ENCODE peak calls at places on chromosomes 7 and 10, in ten cellular contexts. C, F, R, V, S, M, D, U, N and Z are unnamed samples.

GRCh38 chr7:22302951-22303423 is 54.0 kb downstream of the RAPGEF5 start:
- DNase-seq in C (no peak), F (no peak), R (no peak), V (no peak), S (no peak), M (no peak), D (no peak), U (no peak), N (no peak), Z (no peak)

GRCh38 chr10:78362406-78363022 is 328.9 kb downstream of the RPS24 start:
- DNase-seq in C (no peak), F (peak; percentile 4), R (no peak), V (no peak), S (no peak), M (no peak), D (no peak), U (no peak), N (no peak), Z (no peak)

GRCh38 chr7:389911-390601 is 100.1 kb downstream of the FOXL3 start:
- DNase-seq in C (no peak), F (no peak), R (peak; percentile 1), V (peak; percentile 19), S (no peak), M (no peak), D (no peak), U (no peak), N (no peak), Z (no peak)

GRCh38 chr7:151310578-151310977 is 31.0 kb upstream of the NUB1 start:
- DNase-seq in C (no peak), F (no peak), R (no peak), V (no peak), S (no peak), M (peak; percentile 13), D (peak; percentile 46), U (no peak), N (no peak), Z (no peak)

GRCh38 chr7:155598810-155599210 is 45.7 kb upstream of the RBM33 start:
- DNase-seq in C (peak; percentile 82), F (peak; percentile 72), R (peak; percentile 89), V (peak; percentile 91), S (peak; percentile 87), M (peak; percentile 59), D (peak; percentile 70), U (peak; percentile 79), N (peak; percentile 74), Z (peak; percentile 77)

GRCh38 chr7:39749177-39749576 is 125.8 kb downstream of the RALA start:
- DNase-seq in C (no peak), F (peak; percentile 5), R (no peak), V (no peak), S (no peak), M (peak; percentile 88), D (no peak), U (no peak), N (no peak), Z (no peak)

GRCh38 chr7:5525271-5526189 is 101.9 kb upstream of the TNRC18 start:
- DNase-seq in C (no peak), F (no peak), R (no peak), V (peak; percentile 29), S (peak; percentile 53), M (peak; percentile 54), D (peak; percentile 74), U (no peak), N (no peak), Z (no peak)

GRCh38 chr10:114626841-114627240 is 31.2 kb downstream of the ABLIM1 start:
- DNase-seq in C (no peak), F (no peak), R (no peak), V (no peak), S (no peak), M (peak; percentile 38), D (no peak), U (no peak), N (no peak), Z (no peak)

GRCh38 chr10:2933041-2933440 is 134.3 kb upstream of the PFKP start:
- DNase-seq in C (no peak), F (no peak), R (no peak), V (no peak), S (no peak), M (no peak), D (no peak), U (no peak), N (no peak), Z (no peak)

GRCh38 chr7:50721661-50722259 is 60.9 kb downstream of the GRB10 start:
- DNase-seq in C (no peak), F (no peak), R (no peak), V (peak; percentile 45), S (no peak), M (no peak), D (no peak), U (no peak), N (no peak), Z (no peak)

GRCh38 chr10:78248651-78249464 is 215.2 kb downstream of the RPS24 start:
- DNase-seq in C (no peak), F (no peak), R (peak; percentile 63), V (peak; percentile 20), S (no peak), M (peak; percentile 82), D (no peak), U (no peak), N (no peak), Z (no peak)

DNA sequence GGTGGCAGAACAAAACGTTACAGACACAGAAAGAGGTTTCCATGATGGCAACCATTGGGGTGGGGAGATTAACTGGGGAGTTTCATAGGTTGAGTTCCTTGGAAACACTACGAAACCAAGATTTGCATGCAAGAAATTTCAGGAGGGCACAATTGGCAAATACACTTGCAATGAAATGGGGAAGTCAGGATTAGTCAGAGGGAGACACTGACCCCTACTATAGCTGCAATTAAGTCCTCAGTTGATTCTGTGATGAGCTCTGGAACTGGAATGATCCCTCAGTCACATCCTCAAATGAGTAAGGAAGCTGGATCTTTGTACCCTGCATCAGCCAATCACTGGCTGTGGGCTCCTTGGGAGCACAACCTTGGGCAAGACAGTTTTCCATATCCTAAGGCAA is 22.1 kb downstream of the CPEB3 start:
- DNase-seq in C (no peak), F (no peak), R (no peak), V (no peak), S (no peak), M (no peak), D (no peak), U (no peak), N (no peak), Z (no peak)
- TF ChIP-seq CTCF in C (no peak), F (no peak), R (no peak), V (no peak), S (no peak), M (no peak), D (no peak), U (no peak), N (no peak), Z (no peak)

GRCh38 chr7:55774327-55775050 is 88.1 kb downstream of the SEPTIN14 start:
- DNase-seq in C (peak; percentile 30), F (no peak), R (peak; percentile 32), V (no peak), S (no peak), M (no peak), D (no peak), U (no peak), N (no peak), Z (no peak)
- H3K27ac ChIP-seq in C (no peak overlapping the region), F (no peak overlapping the region), R (peak overlapping the region; percentile 69), V (no peak overlapping the region), S (no peak overlapping the region), M (no peak overlapping the region), D (no peak overlapping the region), U (no peak overlapping the region), N (peak overlapping the region; percentile 23), Z (no peak overlapping the region)

GRCh38 chr7:84073476-84073875 is 121.1 kb downstream of the SEMA3A start:
- DNase-seq in C (no peak), F (peak; percentile 2), R (no peak), V (no peak), S (no peak), M (peak; percentile 67), D (peak; percentile 16), U (no peak), N (no peak), Z (no peak)

GRCh38 chr7:84069036-84069435 is 125.6 kb downstream of the SEMA3A start:
- DNase-seq in C (no peak), F (no peak), R (no peak), V (no peak), S (no peak), M (no peak), D (no peak), U (no peak), N (no peak), Z (no peak)

GRCh38 chr7:84070101-84070500 is 124.5 kb downstream of the SEMA3A start:
- DNase-seq in C (no peak), F (no peak), R (no peak), V (no peak), S (no peak), M (no peak), D (no peak), U (no peak), N (no peak), Z (no peak)

GRCh38 chr7:84076219-84076618 is 118.4 kb downstream of the SEMA3A start:
- DNase-seq in C (no peak), F (no peak), R (no peak), V (no peak), S (no peak), M (no peak), D (no peak), U (no peak), N (no peak), Z (no peak)

DNA sequence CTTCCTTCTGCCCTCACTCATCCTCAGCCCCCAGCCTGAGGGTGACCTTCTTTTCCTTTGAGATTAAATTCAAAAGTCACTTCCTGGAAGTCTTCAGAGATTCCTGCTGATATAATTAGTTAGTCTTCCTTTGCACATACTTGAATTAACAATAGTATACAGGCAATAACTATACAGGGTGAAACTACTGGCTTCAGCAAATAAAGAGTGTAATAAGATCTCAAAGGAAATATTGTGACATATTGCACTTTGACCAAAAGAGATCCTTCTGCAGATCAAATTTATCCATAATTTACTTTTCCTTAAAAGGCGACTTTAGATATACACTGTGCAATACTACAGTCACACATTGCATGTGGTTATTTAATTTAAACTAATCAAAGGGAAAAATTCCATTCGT is 123.8 kb downstream of the SEMA3A start:
- DNase-seq in C (no peak), F (no peak), R (no peak), V (no peak), S (no peak), M (no peak), D (no peak), U (no peak), N (no peak), Z (no peak)
- TF ChIP-seq CTCF in C (no peak), F (no peak), R (no peak), V (no peak), S (no peak), M (no peak), D (no peak), U (no peak), N (no peak), Z (no peak)

DNA sequence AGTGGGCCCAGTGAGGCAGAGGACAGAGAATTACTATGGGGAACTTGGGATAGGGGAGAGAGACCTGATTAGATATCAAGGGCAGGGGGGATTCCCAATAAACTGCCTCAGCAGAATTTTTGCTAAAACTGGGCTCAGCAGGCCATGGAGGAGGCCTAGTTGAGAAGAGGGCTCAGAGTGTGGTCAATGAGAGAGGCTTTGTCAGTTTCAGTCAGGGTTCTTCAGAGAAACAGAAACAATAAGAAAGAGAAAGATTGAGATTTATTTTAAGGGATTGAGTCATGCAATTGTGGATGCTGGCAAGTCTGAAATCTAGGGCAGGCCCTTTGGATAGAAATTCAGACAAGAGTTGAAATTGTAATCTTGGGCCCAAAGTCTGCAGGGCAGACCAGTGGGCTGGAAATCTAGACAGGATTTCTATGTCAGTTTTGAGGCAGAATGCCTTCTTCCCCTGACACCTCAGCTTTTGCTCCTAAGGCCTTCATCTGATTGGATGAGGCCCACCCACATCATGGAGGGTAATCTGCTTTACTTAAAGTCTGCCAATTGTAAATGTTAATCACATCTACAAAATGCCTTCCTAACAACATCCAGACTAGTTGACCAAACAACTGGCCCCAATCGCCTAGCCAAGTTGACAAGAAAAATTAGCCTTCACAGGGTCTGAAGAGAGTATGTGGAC is 33.5 kb upstream of the CCSER2 start:
- DNase-seq in C (no peak), F (no peak), R (no peak), V (no peak), S (no peak), M (peak; percentile 46), D (no peak), U (no peak), N (no peak), Z (no peak)
- H3K27ac ChIP-seq in C (no peak overlapping the region), F (no peak overlapping the region), R (peak overlapping the region; percentile 63), V (no peak overlapping the region), S (no peak overlapping the region), M (no peak overlapping the region), D (no peak overlapping the region), U (no peak overlapping the region), N (no peak overlapping the region), Z (no peak overlapping the region)